ENCODE peak calls at places on chromosomes 13 and 19, in nine cellular contexts. H is cardiac muscle cell, F is cardiac fibroblast, J is IMR-90, S is astrocyte of the spinal cord, N is esophagus squamous epithelium, Q is osteoblast, C is uterus, X is left lung. Z is an unnamed sample.

GRCh38 chr19:10555613-10555979 is 10.2 kb downstream of the KRI1 start:
- DNase-seq in H (no peak), F (no peak), J (no peak), S (no peak), N (no peak), Q (peak), C (no peak), X (no peak), Z (no peak)

GRCh38 chr19:32224371-32225244 is 120.8 kb upstream of the ZNF507 start:
- DNase-seq in H (peak), F (peak), J (peak), S (peak), N (no peak), Q (peak), C (peak), X (peak), Z (peak)

GRCh38 chr19:57947419-57948134 is at the start of gene ZNF256:
- DNase-seq in H (peak), F (peak), J (peak), S (peak), N (peak), Q (peak), C (peak), X (peak), Z (peak)

GRCh38 chr19:32233885-32234284 is 111.5 kb upstream of the ZNF507 start:
- DNase-seq in H (no peak), F (no peak), J (no peak), S (no peak), N (no peak), Q (no peak), C (no peak), X (no peak), Z (no peak)

GRCh38 chr13:114077938-114078335 is 54.5 kb downstream of the RASA3 start:
- DNase-seq in H (peak), F (peak), J (peak), S (peak), N (no peak), Q (peak), C (peak), X (no peak), Z (no peak)

GRCh38 chr13:30486230-30487074 is 20.7 kb upstream of the HMGB1 start:
- DNase-seq in H (peak), F (no peak), J (no peak), S (no peak), N (no peak), Q (no peak), C (no peak), X (no peak), Z (peak)

GRCh38 chr13:71618154-71618553 is 248.8 kb downstream of the DACH1 start:
- DNase-seq in H (peak), F (peak), J (peak), S (peak), N (no peak), Q (no peak), C (no peak), X (no peak), Z (no peak)

GRCh38 chr13:22107549-22107948 is 436.7 kb downstream of the FGF9 start:
- DNase-seq in H (no peak), F (no peak), J (no peak), S (peak), N (no peak), Q (no peak), C (no peak), X (no peak), Z (peak)

GRCh38 chr13:51821666-51822065 is 17.7 kb upstream of the DHRS12 start:
- DNase-seq in H (no peak), F (no peak), J (no peak), S (no peak), N (no peak), Q (no peak), C (no peak), X (no peak), Z (no peak)

GRCh38 chr13:98297043-98297442 is 120.0 kb upstream of the RNF113B start:
- DNase-seq in H (no peak), F (no peak), J (no peak), S (no peak), N (no peak), Q (no peak), C (no peak), X (no peak), Z (peak)

GRCh38 chr19:4575267-4575793 is 15.8 kb upstream of the SEMA6B start:
- DNase-seq in H (peak), F (peak), J (peak), S (peak), N (no peak), Q (peak), C (peak), X (no peak), Z (no peak)

GRCh38 chr13:83880275-83881027 is 1.8 kb downstream of the SLITRK1 start:
- DNase-seq in H (no peak), F (no peak), J (no peak), S (no peak), N (no peak), Q (no peak), C (no peak), X (no peak), Z (no peak)

GRCh38 chr19:39195755-39196154 is 1.0 kb upstream of the NCCRP1 start:
- DNase-seq in H (no peak), F (no peak), J (no peak), S (no peak), N (no peak), Q (peak), C (no peak), X (no peak), Z (no peak)

GRCh38 chr13:107421951-107422350 is 793.4 kb downstream of the LIG4 start:
- DNase-seq in H (peak), F (peak), J (peak), S (peak), N (no peak), Q (no peak), C (no peak), X (no peak), Z (no peak)

DNA sequence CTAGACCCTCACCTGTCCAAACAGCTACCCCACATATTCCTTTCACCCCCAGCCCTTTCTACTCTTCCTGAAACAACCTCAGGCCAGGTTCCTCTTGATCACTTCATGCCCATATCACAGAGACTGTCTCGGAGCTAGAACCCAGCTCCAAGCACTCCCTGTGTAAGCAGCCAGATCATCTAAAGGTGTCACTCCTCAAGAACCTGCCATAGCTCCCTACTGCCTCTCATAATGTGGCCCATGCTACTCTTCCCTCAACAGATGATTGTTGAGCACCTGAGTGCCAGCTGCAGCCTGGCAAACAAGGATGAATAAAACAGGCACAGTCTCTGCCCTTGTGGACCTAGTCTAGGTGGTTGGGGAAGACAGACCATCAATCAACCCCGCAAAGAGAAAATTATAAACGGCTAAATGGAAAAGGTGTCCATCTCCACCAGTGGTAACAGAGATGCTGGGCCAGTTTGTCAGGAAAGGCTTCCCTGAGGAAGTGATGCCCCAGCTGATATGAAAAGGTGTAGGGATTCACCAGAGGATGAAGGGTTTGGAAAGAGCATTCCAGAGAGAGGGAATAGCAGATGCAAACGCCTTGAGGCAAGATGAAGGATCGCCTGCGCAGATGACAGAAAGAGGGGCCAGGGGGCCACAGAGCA is 8.3 kb downstream of the EPS15L1 start:
- DNase-seq in H (no peak), F (no peak), J (no peak), S (no peak), N (no peak), Q (no peak), C (no peak), X (no peak), Z (no peak)
- TF ChIP-seq CTCF in H (no peak), F (no peak), J (no peak), S (no peak), N (no peak), Q (no peak), C (no peak), X (no peak), Z (no peak)

DNA sequence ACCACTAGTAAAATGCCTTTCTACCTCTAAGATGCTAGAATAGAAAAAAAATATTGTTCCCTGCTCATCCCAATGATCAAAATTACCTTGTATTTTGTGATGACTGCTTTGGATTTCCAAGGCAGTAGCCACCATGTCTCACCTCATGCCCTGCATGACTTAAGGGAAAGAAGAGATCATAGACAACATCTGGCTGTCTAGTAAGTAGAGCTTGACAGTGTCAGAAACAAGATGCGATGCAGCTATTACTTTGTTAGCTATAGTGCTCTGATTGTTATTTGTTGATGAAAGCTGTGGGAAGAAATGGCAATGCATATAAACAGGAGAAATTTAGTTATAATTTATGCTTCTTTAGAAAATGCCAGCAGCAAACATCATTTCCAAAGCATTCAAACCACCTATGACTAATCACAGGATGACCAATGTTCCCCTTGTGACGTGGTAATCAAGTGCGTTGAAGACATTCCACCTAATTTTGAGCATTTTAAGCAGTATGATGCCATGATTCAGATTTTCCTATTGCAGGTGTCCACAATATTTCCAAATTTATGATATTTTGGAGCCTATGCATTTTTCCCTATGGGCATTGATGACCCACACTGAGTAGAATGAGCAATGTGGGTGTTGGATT is 308.3 kb downstream of the KCNRG start:
- DNase-seq in H (peak), F (peak), J (peak), S (peak), N (no peak), Q (no peak), C (no peak), X (no peak), Z (no peak)
- H3K4me3 ChIP-seq in H (no peak), F (no peak), J (no peak), S (no peak), N (no peak), Q (no peak), C (no peak), X (no peak), Z (no peak)

GRCh38 chr19:31002852-31003251 is 346.4 kb downstream of the TSHZ3 start:
- DNase-seq in H (no peak), F (no peak), J (no peak), S (no peak), N (no peak), Q (no peak), C (no peak), X (no peak), Z (no peak)
- TF ChIP-seq CTCF in H (no peak), F (no peak), J (peak), S (no peak), N (no peak), Q (no peak), C (no peak), X (no peak), Z (peak)

DNA sequence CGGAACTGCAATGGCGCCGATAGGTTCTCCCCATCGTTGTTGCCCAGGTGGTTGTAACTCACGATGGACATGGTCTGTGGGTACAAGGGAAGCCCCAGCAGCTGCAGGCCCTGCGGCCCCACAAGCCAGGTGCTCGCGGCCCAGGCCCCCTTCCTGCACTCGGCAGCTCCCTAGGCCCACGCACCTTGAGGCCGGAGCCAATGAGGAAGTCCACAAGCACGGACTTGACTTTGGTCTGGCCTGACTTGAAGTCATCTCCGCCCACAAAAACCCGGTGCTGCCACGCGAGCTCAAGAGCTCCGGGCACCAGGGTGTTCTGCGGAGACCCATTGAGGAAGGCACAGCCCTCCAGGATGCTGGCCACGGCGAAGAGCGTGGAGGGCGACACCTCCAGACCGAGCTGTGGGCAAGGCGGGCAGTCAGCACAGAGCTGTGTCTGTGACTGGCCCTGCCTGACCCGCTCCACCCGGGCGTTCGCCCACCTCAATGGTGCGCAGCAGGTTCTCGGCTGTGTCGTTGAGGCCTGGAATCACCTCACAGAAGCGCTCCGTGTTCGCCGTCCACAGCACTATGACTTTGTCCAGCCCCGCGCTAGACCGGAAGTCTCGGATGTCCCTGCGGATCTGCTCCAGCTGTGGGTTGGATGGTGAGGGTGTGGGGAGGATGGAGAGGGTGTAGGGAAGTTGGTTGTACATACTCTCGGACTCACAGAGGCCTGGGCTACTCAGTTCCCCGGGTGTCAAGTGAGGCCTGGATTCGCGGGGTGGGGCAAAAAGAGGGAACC is 1.9 kb downstream of the ISYNA1 start:
- DNase-seq in H (no peak), F (no peak), J (no peak), S (no peak), N (no peak), Q (peak), C (no peak), X (no peak), Z (no peak)
- H3K4me3 ChIP-seq in H (no peak), F (no peak), J (no peak), S (no peak), N (no peak), Q (no peak), C (no peak), X (no peak), Z (no peak)

GRCh38 chr13:77820431-77821149 is 98.0 kb downstream of the EDNRB start:
- DNase-seq in H (no peak), F (no peak), J (no peak), S (no peak), N (no peak), Q (no peak), C (no peak), X (no peak), Z (no peak)
- TF ChIP-seq CTCF in H (peak), F (peak), J (no peak), S (no peak), N (no peak), Q (no peak), C (no peak), X (peak), Z (no peak)

DNA sequence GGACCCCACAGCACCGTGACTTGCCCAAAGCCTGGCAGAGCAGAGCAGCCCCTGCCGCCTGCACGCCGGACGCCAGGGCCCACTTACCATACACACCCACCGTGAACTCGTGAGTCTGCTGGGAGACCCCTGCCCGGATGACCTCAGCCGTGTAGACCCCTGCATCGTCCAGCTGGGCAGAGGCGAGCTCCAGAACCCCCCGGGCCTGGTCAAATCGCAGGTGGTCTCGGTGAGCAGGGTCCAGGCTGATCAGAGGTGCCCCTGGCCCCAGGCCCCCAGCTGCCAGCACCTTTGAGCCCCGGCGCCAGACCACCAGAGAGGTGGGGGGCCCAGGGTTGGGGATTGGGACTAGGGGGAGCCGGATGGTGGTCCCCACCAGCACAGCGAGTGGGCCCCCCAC is 873 bp downstream of the VSIG10L start:
- DNase-seq in H (no peak), F (no peak), J (no peak), S (no peak), N (no peak), Q (peak), C (no peak), X (no peak), Z (no peak)
- H3K4me3 ChIP-seq in H (no peak), F (no peak), J (no peak), S (no peak), N (peak), Q (no peak), C (no peak), X (no peak), Z (no peak)

GRCh38 chr13:106033634-106034033 is 501.8 kb downstream of the EFNB2 start:
- DNase-seq in H (peak), F (peak), J (peak), S (peak), N (no peak), Q (no peak), C (no peak), X (no peak), Z (no peak)

GRCh38 chr13:106038752-106039151 is 496.7 kb downstream of the EFNB2 start:
- DNase-seq in H (peak), F (peak), J (peak), S (peak), N (no peak), Q (peak), C (no peak), X (no peak), Z (no peak)

GRCh38 chr13:106041445-106041844 is 494.0 kb downstream of the EFNB2 start:
- DNase-seq in H (no peak), F (no peak), J (no peak), S (no peak), N (no peak), Q (no peak), C (no peak), X (no peak), Z (no peak)

GRCh38 chr13:106034201-106034600 is 501.3 kb downstream of the EFNB2 start:
- DNase-seq in H (peak), F (peak), J (no peak), S (peak), N (no peak), Q (no peak), C (no peak), X (no peak), Z (no peak)

DNA sequence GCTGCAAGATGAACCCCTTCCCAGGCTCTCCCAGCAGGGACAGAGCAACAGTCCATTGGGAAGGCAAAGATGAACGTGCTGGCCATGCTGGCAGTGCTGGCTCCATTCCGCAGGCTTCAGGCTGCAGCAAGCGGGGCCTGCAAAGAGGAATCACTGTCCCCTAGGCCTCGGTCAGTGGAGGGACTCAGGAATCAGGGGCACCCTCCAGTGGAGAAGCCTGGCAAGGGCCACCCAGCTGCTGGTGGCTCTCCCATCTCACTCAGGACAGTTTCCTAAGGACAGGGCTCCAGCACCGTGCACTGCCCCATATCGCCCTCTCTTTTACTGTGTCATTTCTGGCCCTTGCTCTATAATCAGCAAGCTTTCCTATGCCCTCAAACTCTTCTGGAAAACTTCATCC is 498.6 kb downstream of the EFNB2 start:
- DNase-seq in H (no peak), F (no peak), J (no peak), S (no peak), N (no peak), Q (no peak), C (no peak), X (no peak), Z (no peak)
- TF ChIP-seq CTCF in H (no peak), F (no peak), J (no peak), S (no peak), N (no peak), Q (no peak), C (no peak), X (no peak), Z (no peak)

GRCh38 chr13:95552539-95553270 is at the start of gene CLDN10:
- DNase-seq in H (no peak), F (no peak), J (no peak), S (no peak), N (no peak), Q (peak), C (no peak), X (peak), Z (no peak)

GRCh38 chr13:95547531-95548167 is 4.9 kb upstream of the CLDN10 start:
- DNase-seq in H (no peak), F (no peak), J (no peak), S (no peak), N (no peak), Q (no peak), C (no peak), X (no peak), Z (no peak)

GRCh38 chr13:95553271-95553588 is 710 bp downstream of the CLDN10 start:
- DNase-seq in H (no peak), F (no peak), J (no peak), S (no peak), N (no peak), Q (peak), C (no peak), X (no peak), Z (no peak)

GRCh38 chr13:95553614-95554385 is 1.3 kb downstream of the CLDN10 start:
- DNase-seq in H (peak), F (peak), J (no peak), S (no peak), N (no peak), Q (peak), C (no peak), X (peak), Z (no peak)

DNA sequence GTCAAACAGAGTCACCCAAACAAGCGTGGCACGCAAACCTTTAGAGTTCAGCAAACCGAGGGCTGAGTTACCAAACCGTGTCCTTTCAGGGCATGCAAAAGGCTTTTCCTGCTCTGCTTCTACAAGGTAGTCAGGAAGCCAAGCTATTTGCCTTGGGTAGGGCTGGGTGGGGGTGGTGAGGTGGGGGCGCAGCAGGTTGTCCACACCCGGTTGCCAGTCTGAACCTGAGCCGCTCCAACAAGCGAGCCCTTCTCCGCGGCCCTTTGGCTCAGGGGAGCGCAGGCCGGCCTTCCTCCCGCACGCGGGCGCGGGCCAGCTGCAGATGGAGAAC is 347 bp upstream of the CLDN10 start:
- DNase-seq in H (no peak), F (no peak), J (no peak), S (no peak), N (no peak), Q (no peak), C (no peak), X (no peak), Z (no peak)
- H3K4me3 ChIP-seq in H (peak), F (no peak), J (no peak), S (peak), N (no peak), Q (no peak), C (no peak), X (peak), Z (no peak)

GRCh38 chr19:13151605-13152355 is 1.6 kb downstream of the IER2 start:
- DNase-seq in H (peak), F (peak), J (peak), S (peak), N (peak), Q (peak), C (peak), X (peak), Z (peak)
- TF ChIP-seq CTCF in H (no peak), F (no peak), J (peak), S (peak), N (no peak), Q (peak), C (peak), X (peak), Z (no peak)

Z was measured in LNCaP clone FGC.